ENCODE peak calls at places on chromosomes 5 and 9, in four cellular contexts. One of them, this sample, is unnamed.

GRCh38 chr5:149439899-149440655 is 61.0 kb upstream of the IL17B start:
- DNase-seq in naive thymus-derived CD8-positive, alpha-beta T cell: no peak
- DNase-seq in stimulated activated CD4-positive, alpha-beta T cell treated with anti-CD3 and anti-CD28 coated beads, Interleukin-1b, Interleukin-23, amount 100 ng/mL, for 24 hours: no peak
- DNase-seq in HTR-8/SVneo: no peak
- DNase-seq in this sample: no peak

GRCh38 chr9:136328622-136329041 is 1.3 kb downstream of the GPSM1 start:
- DNase-seq in naive thymus-derived CD8-positive, alpha-beta T cell: no peak
- DNase-seq in stimulated activated CD4-positive, alpha-beta T cell treated with anti-CD3 and anti-CD28 coated beads, Interleukin-1b, Interleukin-23, amount 100 ng/mL, for 24 hours: no peak
- DNase-seq in HTR-8/SVneo: no peak
- DNase-seq in this sample: no peak

GRCh38 chr5:6480133-6481051 is 31.7 kb downstream of the UBE2QL1 start:
- DNase-seq in naive thymus-derived CD8-positive, alpha-beta T cell: no peak
- DNase-seq in stimulated activated CD4-positive, alpha-beta T cell treated with anti-CD3 and anti-CD28 coated beads, Interleukin-1b, Interleukin-23, amount 100 ng/mL, for 24 hours: no peak
- DNase-seq in HTR-8/SVneo: no peak
- DNase-seq in this sample: no peak

GRCh38 chr9:71607571-71607970 is 160.7 kb downstream of the CEMIP2 start:
- DNase-seq in naive thymus-derived CD8-positive, alpha-beta T cell: no peak
- DNase-seq in stimulated activated CD4-positive, alpha-beta T cell treated with anti-CD3 and anti-CD28 coated beads, Interleukin-1b, Interleukin-23, amount 100 ng/mL, for 24 hours: no peak
- DNase-seq in HTR-8/SVneo: no peak
- DNase-seq in this sample: no peak

GRCh38 chr5:175252234-175252805 is 191.7 kb downstream of the DRD1 start:
- DNase-seq in naive thymus-derived CD8-positive, alpha-beta T cell: no peak
- DNase-seq in stimulated activated CD4-positive, alpha-beta T cell treated with anti-CD3 and anti-CD28 coated beads, Interleukin-1b, Interleukin-23, amount 100 ng/mL, for 24 hours: no peak
- DNase-seq in HTR-8/SVneo: no peak
- DNase-seq in this sample: no peak

GRCh38 chr9:112158629-112159228 is 16.4 kb downstream of the SUSD1 start:
- DNase-seq in naive thymus-derived CD8-positive, alpha-beta T cell: no peak
- DNase-seq in stimulated activated CD4-positive, alpha-beta T cell treated with anti-CD3 and anti-CD28 coated beads, Interleukin-1b, Interleukin-23, amount 100 ng/mL, for 24 hours: no peak
- DNase-seq in HTR-8/SVneo: no peak
- DNase-seq in this sample: no peak

GRCh38 chr9:101764455-101764854 is 26.0 kb upstream of the GRIN3A start:
- DNase-seq in naive thymus-derived CD8-positive, alpha-beta T cell: no peak
- DNase-seq in stimulated activated CD4-positive, alpha-beta T cell treated with anti-CD3 and anti-CD28 coated beads, Interleukin-1b, Interleukin-23, amount 100 ng/mL, for 24 hours: no peak
- DNase-seq in HTR-8/SVneo: no peak
- DNase-seq in this sample: no peak

GRCh38 chr9:132243156-132244074 is 81.6 kb downstream of the NTNG2 start:
- DNase-seq in naive thymus-derived CD8-positive, alpha-beta T cell: no peak
- DNase-seq in stimulated activated CD4-positive, alpha-beta T cell treated with anti-CD3 and anti-CD28 coated beads, Interleukin-1b, Interleukin-23, amount 100 ng/mL, for 24 hours: no peak
- DNase-seq in HTR-8/SVneo: no peak
- DNase-seq in this sample: no peak

GRCh38 chr9:136593581-136593980 is 47.7 kb upstream of the NOTCH1 start:
- DNase-seq in naive thymus-derived CD8-positive, alpha-beta T cell: no peak
- DNase-seq in stimulated activated CD4-positive, alpha-beta T cell treated with anti-CD3 and anti-CD28 coated beads, Interleukin-1b, Interleukin-23, amount 100 ng/mL, for 24 hours: no peak
- DNase-seq in HTR-8/SVneo: no peak
- DNase-seq in this sample: no peak

GRCh38 chr9:113738506-113738897 is 137.6 kb upstream of the ZNF618 start:
- DNase-seq in naive thymus-derived CD8-positive, alpha-beta T cell: peak; percentile 47
- DNase-seq in stimulated activated CD4-positive, alpha-beta T cell treated with anti-CD3 and anti-CD28 coated beads, Interleukin-1b, Interleukin-23, amount 100 ng/mL, for 24 hours: no peak
- DNase-seq in HTR-8/SVneo: no peak
- DNase-seq in this sample: no peak

GRCh38 chr5:117889592-117889991 is 1098.8 kb downstream of the DTWD2 start:
- DNase-seq in naive thymus-derived CD8-positive, alpha-beta T cell: no peak
- DNase-seq in stimulated activated CD4-positive, alpha-beta T cell treated with anti-CD3 and anti-CD28 coated beads, Interleukin-1b, Interleukin-23, amount 100 ng/mL, for 24 hours: no peak
- DNase-seq in HTR-8/SVneo: peak; percentile 40
- DNase-seq in this sample: no peak

GRCh38 chr5:173764321-173765029 is 123.7 kb upstream of the CPEB4 start:
- DNase-seq in naive thymus-derived CD8-positive, alpha-beta T cell: no peak
- DNase-seq in stimulated activated CD4-positive, alpha-beta T cell treated with anti-CD3 and anti-CD28 coated beads, Interleukin-1b, Interleukin-23, amount 100 ng/mL, for 24 hours: no peak
- DNase-seq in HTR-8/SVneo: peak; percentile 94
- DNase-seq in this sample: no peak

GRCh38 chr9:134381671-134382505 is 55.6 kb downstream of the RXRA start:
- DNase-seq in naive thymus-derived CD8-positive, alpha-beta T cell: peak; percentile 53
- DNase-seq in stimulated activated CD4-positive, alpha-beta T cell treated with anti-CD3 and anti-CD28 coated beads, Interleukin-1b, Interleukin-23, amount 100 ng/mL, for 24 hours: no peak
- DNase-seq in HTR-8/SVneo: no peak
- DNase-seq in this sample: peak; percentile 32

GRCh38 chr5:153629027-153629426 is 138.6 kb downstream of the GRIA1 start:
- DNase-seq in naive thymus-derived CD8-positive, alpha-beta T cell: no peak
- DNase-seq in stimulated activated CD4-positive, alpha-beta T cell treated with anti-CD3 and anti-CD28 coated beads, Interleukin-1b, Interleukin-23, amount 100 ng/mL, for 24 hours: no peak
- DNase-seq in HTR-8/SVneo: peak; percentile 62
- DNase-seq in this sample: no peak

GRCh38 chr5:42720242-42720641 is 36.4 kb upstream of the CCDC152 start:
- DNase-seq in naive thymus-derived CD8-positive, alpha-beta T cell: no peak
- DNase-seq in stimulated activated CD4-positive, alpha-beta T cell treated with anti-CD3 and anti-CD28 coated beads, Interleukin-1b, Interleukin-23, amount 100 ng/mL, for 24 hours: no peak
- DNase-seq in HTR-8/SVneo: no peak
- DNase-seq in this sample: no peak

GRCh38 chr5:158639876-158640570 is 459.7 kb downstream of the EBF1 start:
- DNase-seq in naive thymus-derived CD8-positive, alpha-beta T cell: no peak
- DNase-seq in stimulated activated CD4-positive, alpha-beta T cell treated with anti-CD3 and anti-CD28 coated beads, Interleukin-1b, Interleukin-23, amount 100 ng/mL, for 24 hours: no peak
- DNase-seq in HTR-8/SVneo: no peak
- DNase-seq in this sample: no peak

GRCh38 chr5:141692533-141692888 is 10.5 kb upstream of the ARAP3 start:
- DNase-seq in naive thymus-derived CD8-positive, alpha-beta T cell: no peak
- DNase-seq in stimulated activated CD4-positive, alpha-beta T cell treated with anti-CD3 and anti-CD28 coated beads, Interleukin-1b, Interleukin-23, amount 100 ng/mL, for 24 hours: no peak
- DNase-seq in HTR-8/SVneo: no peak
- DNase-seq in this sample: no peak

GRCh38 chr5:116652903-116653302 is 78.3 kb upstream of the SEMA6A start:
- DNase-seq in naive thymus-derived CD8-positive, alpha-beta T cell: no peak
- DNase-seq in stimulated activated CD4-positive, alpha-beta T cell treated with anti-CD3 and anti-CD28 coated beads, Interleukin-1b, Interleukin-23, amount 100 ng/mL, for 24 hours: no peak
- DNase-seq in HTR-8/SVneo: no peak
- DNase-seq in this sample: no peak

GRCh38 chr5:1448511-1449011 is 3.3 kb upstream of the SLC6A3 start:
- DNase-seq in naive thymus-derived CD8-positive, alpha-beta T cell: no peak
- DNase-seq in stimulated activated CD4-positive, alpha-beta T cell treated with anti-CD3 and anti-CD28 coated beads, Interleukin-1b, Interleukin-23, amount 100 ng/mL, for 24 hours: no peak
- DNase-seq in HTR-8/SVneo: no peak
- DNase-seq in this sample: no peak

GRCh38 chr5:22708770-22709328 is 144.3 kb downstream of the CDH12 start:
- DNase-seq in naive thymus-derived CD8-positive, alpha-beta T cell: no peak
- DNase-seq in stimulated activated CD4-positive, alpha-beta T cell treated with anti-CD3 and anti-CD28 coated beads, Interleukin-1b, Interleukin-23, amount 100 ng/mL, for 24 hours: no peak
- DNase-seq in HTR-8/SVneo: no peak
- DNase-seq in this sample: no peak

GRCh38 chr5:133285583-133286021 is 233.8 kb downstream of the HSPA4 start:
- DNase-seq in naive thymus-derived CD8-positive, alpha-beta T cell: no peak
- DNase-seq in stimulated activated CD4-positive, alpha-beta T cell treated with anti-CD3 and anti-CD28 coated beads, Interleukin-1b, Interleukin-23, amount 100 ng/mL, for 24 hours: no peak
- DNase-seq in HTR-8/SVneo: peak; percentile 71
- DNase-seq in this sample: no peak

GRCh38 chr9:4138781-4139180 is 161.1 kb downstream of the GLIS3 start:
- DNase-seq in naive thymus-derived CD8-positive, alpha-beta T cell: no peak
- DNase-seq in stimulated activated CD4-positive, alpha-beta T cell treated with anti-CD3 and anti-CD28 coated beads, Interleukin-1b, Interleukin-23, amount 100 ng/mL, for 24 hours: no peak
- DNase-seq in HTR-8/SVneo: no peak
- DNase-seq in this sample: no peak

GRCh38 chr9:85743290-85744128 is 1.8 kb upstream of the AGTPBP1 start:
- DNase-seq in naive thymus-derived CD8-positive, alpha-beta T cell: no peak
- DNase-seq in stimulated activated CD4-positive, alpha-beta T cell treated with anti-CD3 and anti-CD28 coated beads, Interleukin-1b, Interleukin-23, amount 100 ng/mL, for 24 hours: no peak
- DNase-seq in HTR-8/SVneo: peak; percentile 41
- DNase-seq in this sample: no peak

GRCh38 chr9:89756891-89757537 is 152.2 kb downstream of the GADD45G start:
- DNase-seq in naive thymus-derived CD8-positive, alpha-beta T cell: no peak
- DNase-seq in stimulated activated CD4-positive, alpha-beta T cell treated with anti-CD3 and anti-CD28 coated beads, Interleukin-1b, Interleukin-23, amount 100 ng/mL, for 24 hours: no peak
- DNase-seq in HTR-8/SVneo: no peak
- DNase-seq in this sample: no peak

GRCh38 chr9:100884518-100884917 is 144.0 kb upstream of the PLPPR1 start:
- DNase-seq in naive thymus-derived CD8-positive, alpha-beta T cell: no peak
- DNase-seq in stimulated activated CD4-positive, alpha-beta T cell treated with anti-CD3 and anti-CD28 coated beads, Interleukin-1b, Interleukin-23, amount 100 ng/mL, for 24 hours: no peak
- DNase-seq in HTR-8/SVneo: no peak
- DNase-seq in this sample: no peak

GRCh38 chr5:173915310-173916005 is 27.3 kb downstream of the CPEB4 start:
- DNase-seq in naive thymus-derived CD8-positive, alpha-beta T cell: no peak
- DNase-seq in stimulated activated CD4-positive, alpha-beta T cell treated with anti-CD3 and anti-CD28 coated beads, Interleukin-1b, Interleukin-23, amount 100 ng/mL, for 24 hours: no peak
- DNase-seq in HTR-8/SVneo: no peak
- DNase-seq in this sample: no peak

GRCh38 chr5:102946971-102947370 is 173.0 kb downstream of the GIN1 start:
- DNase-seq in naive thymus-derived CD8-positive, alpha-beta T cell: no peak
- DNase-seq in stimulated activated CD4-positive, alpha-beta T cell treated with anti-CD3 and anti-CD28 coated beads, Interleukin-1b, Interleukin-23, amount 100 ng/mL, for 24 hours: no peak
- DNase-seq in HTR-8/SVneo: no peak
- DNase-seq in this sample: no peak

GRCh38 chr9:69272212-69272611 is 52.8 kb upstream of the ENTREP1 start:
- DNase-seq in naive thymus-derived CD8-positive, alpha-beta T cell: no peak
- DNase-seq in stimulated activated CD4-positive, alpha-beta T cell treated with anti-CD3 and anti-CD28 coated beads, Interleukin-1b, Interleukin-23, amount 100 ng/mL, for 24 hours: no peak
- DNase-seq in HTR-8/SVneo: no peak
- DNase-seq in this sample: no peak

GRCh38 chr9:113569472-113570060 is 106.0 kb downstream of the RGS3 start:
- DNase-seq in naive thymus-derived CD8-positive, alpha-beta T cell: no peak
- DNase-seq in stimulated activated CD4-positive, alpha-beta T cell treated with anti-CD3 and anti-CD28 coated beads, Interleukin-1b, Interleukin-23, amount 100 ng/mL, for 24 hours: no peak
- DNase-seq in HTR-8/SVneo: no peak
- DNase-seq in this sample: no peak

GRCh38 chr5:158819840-158820620 is 279.7 kb downstream of the EBF1 start:
- DNase-seq in naive thymus-derived CD8-positive, alpha-beta T cell: no peak
- DNase-seq in stimulated activated CD4-positive, alpha-beta T cell treated with anti-CD3 and anti-CD28 coated beads, Interleukin-1b, Interleukin-23, amount 100 ng/mL, for 24 hours: no peak
- DNase-seq in HTR-8/SVneo: no peak
- DNase-seq in this sample: no peak

GRCh38 chr9:82223442-82223841 is 234.9 kb downstream of the SPATA31D1 start:
- DNase-seq in naive thymus-derived CD8-positive, alpha-beta T cell: no peak
- DNase-seq in stimulated activated CD4-positive, alpha-beta T cell treated with anti-CD3 and anti-CD28 coated beads, Interleukin-1b, Interleukin-23, amount 100 ng/mL, for 24 hours: no peak
- DNase-seq in HTR-8/SVneo: no peak
- DNase-seq in this sample: no peak

GRCh38 chr9:106689089-106689488 is 173.9 kb upstream of the ZNF462 start:
- DNase-seq in naive thymus-derived CD8-positive, alpha-beta T cell: no peak
- DNase-seq in stimulated activated CD4-positive, alpha-beta T cell treated with anti-CD3 and anti-CD28 coated beads, Interleukin-1b, Interleukin-23, amount 100 ng/mL, for 24 hours: no peak
- DNase-seq in HTR-8/SVneo: no peak
- DNase-seq in this sample: no peak

GRCh38 chr5:168676499-168676898 is 97.3 kb upstream of the PANK3 start:
- DNase-seq in naive thymus-derived CD8-positive, alpha-beta T cell: no peak
- DNase-seq in stimulated activated CD4-positive, alpha-beta T cell treated with anti-CD3 and anti-CD28 coated beads, Interleukin-1b, Interleukin-23, amount 100 ng/mL, for 24 hours: no peak
- DNase-seq in HTR-8/SVneo: no peak
- DNase-seq in this sample: no peak

GRCh38 chr9:37806271-37806670 is 5.7 kb downstream of the DCAF10 start:
- DNase-seq in naive thymus-derived CD8-positive, alpha-beta T cell: no peak
- DNase-seq in stimulated activated CD4-positive, alpha-beta T cell treated with anti-CD3 and anti-CD28 coated beads, Interleukin-1b, Interleukin-23, amount 100 ng/mL, for 24 hours: no peak
- DNase-seq in HTR-8/SVneo: no peak
- DNase-seq in this sample: no peak

GRCh38 chr9:117334101-117334500 is 80.8 kb downstream of the ASTN2 start:
- DNase-seq in naive thymus-derived CD8-positive, alpha-beta T cell: no peak
- DNase-seq in stimulated activated CD4-positive, alpha-beta T cell treated with anti-CD3 and anti-CD28 coated beads, Interleukin-1b, Interleukin-23, amount 100 ng/mL, for 24 hours: no peak
- DNase-seq in HTR-8/SVneo: no peak
- DNase-seq in this sample: no peak

GRCh38 chr9:131720330-131720729 is 19.5 kb downstream of the RAPGEF1 start:
- DNase-seq in naive thymus-derived CD8-positive, alpha-beta T cell: no peak
- DNase-seq in stimulated activated CD4-positive, alpha-beta T cell treated with anti-CD3 and anti-CD28 coated beads, Interleukin-1b, Interleukin-23, amount 100 ng/mL, for 24 hours: no peak
- DNase-seq in HTR-8/SVneo: no peak
- DNase-seq in this sample: no peak